ENCODE peak calls at places on chromosomes 1 and 21, in ten cellular contexts. One of them, this sample, is unnamed.

GRCh38 chr1:208166340-208167138 is 77.6 kb downstream of the PLXNA2 start:
- DNase-seq in IMR-90: no peak
- DNase-seq in tibial nerve: no peak
- DNase-seq in AG04449: no peak
- DNase-seq in mesothelial cell of epicardium: no peak
- DNase-seq in NB4: no peak
- DNase-seq in GM13977: no peak
- DNase-seq in kidney epithelial cell: no peak
- DNase-seq in A549: no peak
- DNase-seq in prostate gland: no peak
- DNase-seq in this sample: no peak

GRCh38 chr21:19490481-19490880 is 1086.9 kb upstream of the TMPRSS15 start:
- DNase-seq in kidney epithelial cell: no peak
- DNase-seq in mesothelial cell of epicardium: no peak
- DNase-seq in AG04449: no peak
- DNase-seq in IMR-90: no peak
- DNase-seq in tibial nerve: no peak
- DNase-seq in GM13977: no peak
- DNase-seq in prostate gland: no peak
- DNase-seq in A549: no peak
- DNase-seq in NB4: no peak
- DNase-seq in this sample: no peak

GRCh38 chr1:95438213-95438948 is 204.4 kb downstream of the RWDD3 start:
- DNase-seq in kidney epithelial cell: no peak
- DNase-seq in AG04449: no peak
- DNase-seq in prostate gland: no peak
- DNase-seq in GM13977: no peak
- DNase-seq in mesothelial cell of epicardium: no peak
- DNase-seq in A549: no peak
- DNase-seq in NB4: no peak
- DNase-seq in IMR-90: no peak
- DNase-seq in tibial nerve: no peak
- DNase-seq in this sample: no peak

GRCh38 chr1:111140680-111140967 is 601 bp downstream of the CEPT1 start:
- DNase-seq in GM13977: no peak
- DNase-seq in tibial nerve: peak
- DNase-seq in A549: peak
- DNase-seq in IMR-90: peak
- DNase-seq in prostate gland: peak
- DNase-seq in NB4: no peak
- DNase-seq in AG04449: no peak
- DNase-seq in mesothelial cell of epicardium: no peak
- DNase-seq in kidney epithelial cell: peak
- DNase-seq in this sample: no peak

GRCh38 chr1:34013958-34014737 is 150.3 kb downstream of the HMGB4 start:
- DNase-seq in AG04449: no peak
- DNase-seq in tibial nerve: no peak
- DNase-seq in NB4: peak
- DNase-seq in mesothelial cell of epicardium: peak
- DNase-seq in prostate gland: no peak
- DNase-seq in A549: peak
- DNase-seq in GM13977: peak
- DNase-seq in kidney epithelial cell: no peak
- DNase-seq in IMR-90: no peak
- DNase-seq in this sample: peak

GRCh38 chr1:168783831-168784230 is 54.8 kb upstream of the DPT start:
- DNase-seq in mesothelial cell of epicardium: no peak
- DNase-seq in prostate gland: no peak
- DNase-seq in AG04449: no peak
- DNase-seq in GM13977: no peak
- DNase-seq in kidney epithelial cell: no peak
- DNase-seq in A549: peak
- DNase-seq in tibial nerve: peak
- DNase-seq in NB4: no peak
- DNase-seq in IMR-90: no peak
- DNase-seq in this sample: no peak

GRCh38 chr21:45252448-45252925 is 35.2 kb downstream of the POFUT2 start:
- DNase-seq in AG04449: no peak
- DNase-seq in GM13977: no peak
- DNase-seq in mesothelial cell of epicardium: no peak
- DNase-seq in NB4: no peak
- DNase-seq in tibial nerve: no peak
- DNase-seq in A549: no peak
- DNase-seq in IMR-90: no peak
- DNase-seq in prostate gland: no peak
- DNase-seq in kidney epithelial cell: no peak
- DNase-seq in this sample: no peak

GRCh38 chr1:64236584-64236983 is 33.2 kb downstream of the UBE2U start:
- DNase-seq in AG04449: no peak
- DNase-seq in GM13977: no peak
- DNase-seq in prostate gland: no peak
- DNase-seq in IMR-90: no peak
- DNase-seq in kidney epithelial cell: no peak
- DNase-seq in A549: no peak
- DNase-seq in mesothelial cell of epicardium: no peak
- DNase-seq in tibial nerve: no peak
- DNase-seq in NB4: no peak
- DNase-seq in this sample: no peak

GRCh38 chr1:89609781-89610456 is 23.0 kb upstream of the LRRC8C start:
- DNase-seq in prostate gland: no peak
- DNase-seq in AG04449: no peak
- DNase-seq in kidney epithelial cell: no peak
- DNase-seq in GM13977: no peak
- DNase-seq in NB4: no peak
- DNase-seq in tibial nerve: no peak
- DNase-seq in mesothelial cell of epicardium: no peak
- DNase-seq in IMR-90: no peak
- DNase-seq in A549: no peak
- DNase-seq in this sample: no peak

GRCh38 chr1:225477296-225477911 is 49.6 kb upstream of the LBR start:
- DNase-seq in tibial nerve: no peak
- DNase-seq in mesothelial cell of epicardium: no peak
- DNase-seq in NB4: no peak
- DNase-seq in kidney epithelial cell: no peak
- DNase-seq in prostate gland: no peak
- DNase-seq in AG04449: no peak
- DNase-seq in IMR-90: no peak
- DNase-seq in A549: no peak
- DNase-seq in GM13977: no peak
- DNase-seq in this sample: peak

GRCh38 chr21:21236981-21237380 is 238.8 kb downstream of the NCAM2 start:
- DNase-seq in NB4: no peak
- DNase-seq in IMR-90: no peak
- DNase-seq in tibial nerve: no peak
- DNase-seq in A549: no peak
- DNase-seq in kidney epithelial cell: no peak
- DNase-seq in AG04449: no peak
- DNase-seq in prostate gland: no peak
- DNase-seq in mesothelial cell of epicardium: no peak
- DNase-seq in GM13977: no peak
- DNase-seq in this sample: no peak

GRCh38 chr21:21230672-21231071 is 232.5 kb downstream of the NCAM2 start:
- DNase-seq in kidney epithelial cell: no peak
- DNase-seq in prostate gland: no peak
- DNase-seq in NB4: peak
- DNase-seq in mesothelial cell of epicardium: no peak
- DNase-seq in GM13977: no peak
- DNase-seq in tibial nerve: no peak
- DNase-seq in AG04449: no peak
- DNase-seq in IMR-90: peak
- DNase-seq in A549: no peak
- DNase-seq in this sample: no peak

GRCh38 chr21:21226472-21226871 is 228.3 kb downstream of the NCAM2 start:
- DNase-seq in IMR-90: peak
- DNase-seq in GM13977: no peak
- DNase-seq in kidney epithelial cell: no peak
- DNase-seq in AG04449: no peak
- DNase-seq in mesothelial cell of epicardium: no peak
- DNase-seq in A549: no peak
- DNase-seq in tibial nerve: no peak
- DNase-seq in NB4: no peak
- DNase-seq in prostate gland: no peak
- DNase-seq in this sample: no peak

GRCh38 chr21:21232320-21232719 is 234.1 kb downstream of the NCAM2 start:
- DNase-seq in GM13977: no peak
- DNase-seq in prostate gland: no peak
- DNase-seq in NB4: peak
- DNase-seq in IMR-90: peak
- DNase-seq in AG04449: peak
- DNase-seq in A549: no peak
- DNase-seq in kidney epithelial cell: no peak
- DNase-seq in mesothelial cell of epicardium: no peak
- DNase-seq in tibial nerve: no peak
- DNase-seq in this sample: no peak
- TF ChIP-seq CTCF in GM13977: peak
- TF ChIP-seq CTCF in prostate gland: peak
- TF ChIP-seq CTCF in NB4: peak
- TF ChIP-seq CTCF in IMR-90: peak
- TF ChIP-seq CTCF in AG04449: peak
- TF ChIP-seq CTCF in A549: no peak
- TF ChIP-seq CTCF in kidney epithelial cell: peak
- TF ChIP-seq CTCF in mesothelial cell of epicardium: peak
- TF ChIP-seq CTCF in tibial nerve: peak
- TF ChIP-seq CTCF in this sample: peak

GRCh38 chr1:5889901-5890300 is 102.3 kb downstream of the NPHP4 start:
- DNase-seq in AG04449: no peak
- DNase-seq in IMR-90: no peak
- DNase-seq in tibial nerve: no peak
- DNase-seq in prostate gland: no peak
- DNase-seq in GM13977: no peak
- DNase-seq in mesothelial cell of epicardium: no peak
- DNase-seq in kidney epithelial cell: no peak
- DNase-seq in NB4: no peak
- DNase-seq in A549: no peak
- DNase-seq in this sample: no peak

GRCh38 chr1:5887436-5888290 is 104.6 kb downstream of the NPHP4 start:
- DNase-seq in NB4: no peak
- DNase-seq in tibial nerve: no peak
- DNase-seq in IMR-90: no peak
- DNase-seq in mesothelial cell of epicardium: no peak
- DNase-seq in prostate gland: no peak
- DNase-seq in GM13977: no peak
- DNase-seq in AG04449: no peak
- DNase-seq in A549: no peak
- DNase-seq in kidney epithelial cell: no peak
- DNase-seq in this sample: no peak

GRCh38 chr1:5890346-5891106 is 101.7 kb downstream of the NPHP4 start:
- DNase-seq in NB4: no peak
- DNase-seq in kidney epithelial cell: no peak
- DNase-seq in mesothelial cell of epicardium: no peak
- DNase-seq in prostate gland: no peak
- DNase-seq in AG04449: no peak
- DNase-seq in GM13977: no peak
- DNase-seq in tibial nerve: no peak
- DNase-seq in IMR-90: no peak
- DNase-seq in A549: no peak
- DNase-seq in this sample: no peak

GRCh38 chr1:5889462-5889861 is 102.8 kb downstream of the NPHP4 start:
- DNase-seq in mesothelial cell of epicardium: no peak
- DNase-seq in IMR-90: no peak
- DNase-seq in AG04449: no peak
- DNase-seq in GM13977: no peak
- DNase-seq in tibial nerve: no peak
- DNase-seq in prostate gland: no peak
- DNase-seq in kidney epithelial cell: no peak
- DNase-seq in NB4: no peak
- DNase-seq in A549: no peak
- DNase-seq in this sample: no peak

GRCh38 chr1:5888606-5889211 is 103.5 kb downstream of the NPHP4 start:
- DNase-seq in NB4: no peak
- DNase-seq in prostate gland: no peak
- DNase-seq in IMR-90: no peak
- DNase-seq in kidney epithelial cell: no peak
- DNase-seq in AG04449: no peak
- DNase-seq in tibial nerve: no peak
- DNase-seq in A549: peak
- DNase-seq in mesothelial cell of epicardium: no peak
- DNase-seq in GM13977: no peak
- DNase-seq in this sample: no peak
- TF ChIP-seq CTCF in NB4: no peak
- TF ChIP-seq CTCF in prostate gland: no peak
- TF ChIP-seq CTCF in IMR-90: no peak
- TF ChIP-seq CTCF in kidney epithelial cell: peak
- TF ChIP-seq CTCF in AG04449: no peak
- TF ChIP-seq CTCF in tibial nerve: no peak
- TF ChIP-seq CTCF in A549: no peak
- TF ChIP-seq CTCF in mesothelial cell of epicardium: no peak
- TF ChIP-seq CTCF in GM13977: no peak
- TF ChIP-seq CTCF in this sample: peak

GRCh38 chr1:170664828-170665617 is 1.1 kb downstream of the PRRX1 start:
- DNase-seq in GM13977: no peak
- DNase-seq in mesothelial cell of epicardium: no peak
- DNase-seq in NB4: no peak
- DNase-seq in tibial nerve: no peak
- DNase-seq in kidney epithelial cell: no peak
- DNase-seq in A549: peak
- DNase-seq in prostate gland: no peak
- DNase-seq in AG04449: no peak
- DNase-seq in IMR-90: peak
- DNase-seq in this sample: no peak
- TF ChIP-seq CTCF in GM13977: no peak
- TF ChIP-seq CTCF in mesothelial cell of epicardium: no peak
- TF ChIP-seq CTCF in NB4: no peak
- TF ChIP-seq CTCF in tibial nerve: no peak
- TF ChIP-seq CTCF in kidney epithelial cell: peak
- TF ChIP-seq CTCF in A549: no peak
- TF ChIP-seq CTCF in prostate gland: no peak
- TF ChIP-seq CTCF in AG04449: peak
- TF ChIP-seq CTCF in IMR-90: peak
- TF ChIP-seq CTCF in this sample: peak

GRCh38 chr1:173749137-173749536 is 34.4 kb downstream of the KLHL20 start:
- DNase-seq in A549: peak
- DNase-seq in IMR-90: peak
- DNase-seq in tibial nerve: no peak
- DNase-seq in GM13977: no peak
- DNase-seq in mesothelial cell of epicardium: no peak
- DNase-seq in NB4: no peak
- DNase-seq in AG04449: no peak
- DNase-seq in prostate gland: no peak
- DNase-seq in kidney epithelial cell: no peak
- DNase-seq in this sample: no peak

GRCh38 chr1:173742203-173742886 is 27.6 kb downstream of the KLHL20 start:
- DNase-seq in tibial nerve: no peak
- DNase-seq in AG04449: no peak
- DNase-seq in GM13977: no peak
- DNase-seq in prostate gland: no peak
- DNase-seq in IMR-90: no peak
- DNase-seq in A549: no peak
- DNase-seq in kidney epithelial cell: no peak
- DNase-seq in NB4: no peak
- DNase-seq in mesothelial cell of epicardium: no peak
- DNase-seq in this sample: no peak

DNA sequence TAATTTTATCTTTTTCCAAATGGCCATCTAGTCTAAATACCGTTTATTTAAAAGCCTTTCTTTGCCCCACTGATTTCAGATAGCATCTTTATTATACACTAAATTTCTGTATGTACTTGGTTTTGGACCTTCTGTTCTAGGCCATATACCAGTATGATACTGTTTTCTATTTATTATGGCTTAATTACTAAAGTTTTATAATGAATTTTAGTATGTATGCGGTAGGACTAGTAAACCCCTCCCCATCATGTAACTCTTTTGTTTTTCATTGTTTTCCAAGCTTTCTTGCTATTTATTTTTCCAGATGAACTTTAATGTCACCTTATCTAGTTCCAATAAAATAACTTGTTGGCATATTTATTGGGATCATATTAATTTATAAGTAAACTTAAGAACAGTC is 29.9 kb downstream of the KLHL20 start:
- DNase-seq in NB4: no peak
- DNase-seq in GM13977: no peak
- DNase-seq in A549: no peak
- DNase-seq in kidney epithelial cell: no peak
- DNase-seq in tibial nerve: no peak
- DNase-seq in AG04449: no peak
- DNase-seq in prostate gland: no peak
- DNase-seq in mesothelial cell of epicardium: no peak
- DNase-seq in IMR-90: no peak
- DNase-seq in this sample: no peak
- TF ChIP-seq CTCF in NB4: no peak
- TF ChIP-seq CTCF in GM13977: no peak
- TF ChIP-seq CTCF in A549: no peak
- TF ChIP-seq CTCF in kidney epithelial cell: no peak
- TF ChIP-seq CTCF in tibial nerve: no peak
- TF ChIP-seq CTCF in AG04449: no peak
- TF ChIP-seq CTCF in prostate gland: no peak
- TF ChIP-seq CTCF in mesothelial cell of epicardium: no peak
- TF ChIP-seq CTCF in IMR-90: no peak
- TF ChIP-seq CTCF in this sample: no peak